ENCODE peak calls at places on chromosomes 13 and 19, in four cellular contexts. C is WTC11, P is K562, D is H1. G is an unnamed sample.

GRCh38 chr13:33349996-33350826 is 64.7 kb upstream of the STARD13 start:
- DNase-seq in P (no peak), C (peak; percentile 31), D (peak; percentile 60), G (peak; percentile 79)

GRCh38 chr19:56671613-56671994 is at the start of gene ZNF835:
- DNase-seq in P (no peak), D (peak; percentile 86), C (no peak), G (peak; percentile 94)

GRCh38 chr13:44158055-44158655 is 215.5 kb upstream of the SERP2 start:
- DNase-seq in C (no peak), D (no peak), P (no peak), G (no peak)

GRCh38 chr19:13241321-13242104 is 91.3 kb downstream of the IER2 start:
- DNase-seq in C (peak; percentile 61), D (peak; percentile 70), P (no peak), G (no peak)

GRCh38 chr19:33373701-33374405 is at the start of gene CEBPG:
- DNase-seq in P (peak; percentile 79), C (peak; percentile 44), D (peak; percentile 59), G (peak; percentile 88)

GRCh38 chr19:42216653-42217521 is 590 bp downstream of the DEDD2 start:
- DNase-seq in D (peak; percentile 85), P (peak; percentile 66), C (peak; percentile 73), G (peak; percentile 86)

GRCh38 chr13:44362394-44363040 is 11.1 kb upstream of the SERP2 start:
- DNase-seq in P (no peak), D (no peak), C (no peak), G (no peak)

GRCh38 chr13:57716295-57716694 is 84.8 kb downstream of the PCDH17 start:
- DNase-seq in P (no peak), C (peak; percentile 32), D (no peak), G (no peak)

GRCh38 chr19:5091576-5092215 is 122.8 kb downstream of the KDM4B start:
- DNase-seq in P (peak; percentile 72), C (no peak), D (no peak), G (no peak)

GRCh38 chr19:11141937-11142527 is 13.6 kb downstream of the SPC24 start:
- DNase-seq in P (peak; percentile 9), D (peak; percentile 54), C (no peak), G (no peak)

GRCh38 chr19:2426661-2427322 is 594 bp downstream of the TIMM13 start:
- DNase-seq in D (peak; percentile 79), P (peak; percentile 88), C (peak; percentile 61), G (peak; percentile 94)

GRCh38 chr19:50147462-50148423 is 15.3 kb downstream of the IZUMO2 start:
- DNase-seq in D (peak; percentile 86), C (peak; percentile 86), P (peak; percentile 84), G (peak; percentile 80)

GRCh38 chr13:77521595-77522367 is 13.7 kb upstream of the SCEL start:
- DNase-seq in P (no peak), D (no peak), C (peak; percentile 33), G (no peak)

GRCh38 chr13:110097013-110097412 is 209.9 kb downstream of the COL4A1 start:
- DNase-seq in C (no peak), D (no peak), P (no peak), G (no peak)

GRCh38 chr13:30679483-30680330 is 55.6 kb upstream of the ALOX5AP start:
- DNase-seq in P (no peak), C (peak; percentile 36), D (no peak), G (peak; percentile 68)

GRCh38 chr19:47110521-47111080 is 3.0 kb downstream of the ZC3H4 start:
- DNase-seq in C (no peak), P (no peak), D (no peak), G (no peak)

GRCh38 chr13:27283906-27284523 is 13.4 kb downstream of the RASL11A start:
- DNase-seq in C (no peak), P (peak; percentile 13), D (no peak), G (peak; percentile 28)

GRCh38 chr13:69755101-69755500 is 352.5 kb upstream of the ATXN8OS start:
- DNase-seq in D (no peak), P (no peak), C (no peak), G (no peak)

GRCh38 chr13:95150555-95150954 is 150.7 kb downstream of the ABCC4 start:
- DNase-seq in C (no peak), P (no peak), D (no peak), G (no peak)

GRCh38 chr19:6663236-6664187 is 6.4 kb downstream of the TNFSF14 start:
- DNase-seq in C (no peak), D (no peak), P (no peak), G (no peak)

GRCh38 chr13:52743569-52743968 is 3.9 kb upstream of the CNMD start:
- DNase-seq in C (no peak), P (no peak), D (no peak), G (no peak)

GRCh38 chr19:57706346-57706745 is 2.7 kb downstream of the ZNF154 start:
- DNase-seq in D (no peak), P (no peak), C (no peak), G (no peak)

GRCh38 chr13:23695711-23696512 is 125.7 kb downstream of the TNFRSF19 start:
- DNase-seq in P (no peak), D (no peak), C (peak; percentile 27), G (no peak)

GRCh38 chr19:13151605-13152355 is 1.6 kb downstream of the IER2 start:
- DNase-seq in P (peak; percentile 96), C (peak; percentile 97), D (peak; percentile 96), G (peak; percentile 95)

GRCh38 chr13:45909089-45909488 is 57.5 kb upstream of the SIAH3 start:
- DNase-seq in P (no peak), C (no peak), D (no peak), G (no peak)

GRCh38 chr19:12864721-12865715 is 16.2 kb downstream of the DNASE2 start:
- DNase-seq in D (no peak), P (no peak), C (no peak), G (no peak)

GRCh38 chr19:45402469-45403070 is 2.3 kb downstream of the PPP1R13L start:
- DNase-seq in C (peak; percentile 78), P (peak; percentile 81), D (peak; percentile 88), G (peak; percentile 62)

GRCh38 chr19:57671124-57671895 is 2.6 kb downstream of the ZSCAN4 start:
- DNase-seq in D (no peak), P (no peak), C (no peak), G (no peak)

GRCh38 chr19:7865262-7865911 is 8.8 kb downstream of the PRR36 start:
- DNase-seq in P (peak; percentile 5), C (no peak), D (no peak), G (no peak)

GRCh38 chr13:35157143-35157755 is 215.2 kb downstream of the NBEA start:
- DNase-seq in D (no peak), C (peak; percentile 21), P (peak; percentile 6), G (peak; percentile 43)

GRCh38 chr19:13058951-13059660 is 43.6 kb downstream of the LYL1 start:
- DNase-seq in D (no peak), C (no peak), P (no peak), G (no peak)

GRCh38 chr13:50425772-50426171 is 410.5 kb downstream of the KCNRG start:
- DNase-seq in P (peak; percentile 13), D (no peak), C (no peak), G (no peak)

GRCh38 chr19:12891553-12892021 is 627 bp downstream of the GCDH start:
- DNase-seq in C (no peak), D (no peak), P (no peak), G (no peak)

GRCh38 chr13:99628442-99628841 is 127.2 kb downstream of the TM9SF2 start:
- DNase-seq in P (no peak), D (no peak), C (no peak), G (no peak)

GRCh38 chr19:46115396-46116109 is 8.9 kb downstream of the IGFL3 start:
- DNase-seq in C (no peak), D (no peak), P (no peak), G (peak; percentile 4)

GRCh38 chr19:41537789-41538188 is 38.2 kb upstream of the CEACAM21 start:
- DNase-seq in D (no peak), P (peak; percentile 22), C (peak; percentile 41), G (no peak)

GRCh38 chr13:71864981-71865857 is 1.8 kb downstream of the DACH1 start:
- DNase-seq in P (no peak), D (peak; percentile 69), C (peak; percentile 30), G (peak; percentile 73)

GRCh38 chr19:18848860-18849661 is 17.3 kb downstream of the UPF1 start:
- DNase-seq in D (no peak), P (no peak), C (no peak), G (peak; percentile 70)

GRCh38 chr13:93118081-93118615 is 108.5 kb upstream of the GPC6 start:
- DNase-seq in P (no peak), C (no peak), D (no peak), G (no peak)

GRCh38 chr13:93116809-93117208 is 109.8 kb upstream of the GPC6 start:
- DNase-seq in D (no peak), P (no peak), C (no peak), G (peak; percentile 26)
- TF ChIP-seq TEAD4 in D (no peak), P (no peak), C (no peak), G (no peak)

GRCh38 chr13:67094078-67094477 is 136.1 kb downstream of the PCDH9 start:
- DNase-seq in C (no peak), D (no peak), P (no peak), G (no peak)

GRCh38 chr13:67095621-67096020 is 134.5 kb downstream of the PCDH9 start:
- DNase-seq in D (no peak), P (no peak), C (no peak), G (no peak)

GRCh38 chr13:67096418-67096817 is 133.7 kb downstream of the PCDH9 start:
- DNase-seq in D (no peak), P (no peak), C (no peak), G (no peak)

GRCh38 chr13:67097856-67098255 is 132.3 kb downstream of the PCDH9 start:
- DNase-seq in C (no peak), P (no peak), D (no peak), G (no peak)

GRCh38 chr13:67094952-67095351 is 135.2 kb downstream of the PCDH9 start:
- DNase-seq in C (no peak), D (no peak), P (no peak), G (no peak)
- TF ChIP-seq TEAD4 in C (no peak), D (no peak), P (no peak), G (no peak)

DNA sequence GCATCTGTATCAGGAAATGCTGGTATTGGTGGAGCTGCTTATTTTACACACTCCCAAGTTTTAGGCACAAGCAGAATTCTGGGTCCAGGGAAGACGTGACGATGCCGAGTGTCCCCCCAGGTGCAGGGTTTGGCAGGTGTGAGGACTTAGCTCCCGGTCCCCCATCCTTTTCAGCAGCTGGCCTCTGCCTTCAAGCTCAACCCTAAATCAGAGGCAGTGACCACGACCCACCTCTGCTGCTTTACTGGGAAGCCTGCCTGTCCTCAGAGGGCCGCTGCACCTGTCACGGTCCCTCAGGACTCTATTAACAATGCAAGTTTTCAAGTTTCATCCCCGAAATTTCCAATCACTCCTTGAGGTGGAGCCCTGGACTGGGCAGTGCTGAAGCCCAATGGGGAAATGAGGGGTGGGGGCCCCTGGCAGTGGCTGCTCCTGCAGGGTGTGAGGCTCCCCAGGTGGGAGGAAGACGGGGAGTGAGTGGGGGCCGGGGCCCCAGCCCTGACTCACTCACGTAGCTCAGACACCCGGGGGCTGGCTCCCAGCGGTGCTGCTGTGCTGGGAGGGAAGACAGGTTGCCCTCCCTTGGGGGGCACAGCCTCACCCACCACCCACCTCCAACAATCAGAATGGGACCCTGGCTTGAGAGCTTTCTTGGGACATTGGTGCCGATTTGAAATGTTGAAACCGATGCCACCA is 92.6 kb upstream of the MCF2L start:
- DNase-seq in D (no peak), C (no peak), P (no peak), G (no peak)
- TF ChIP-seq TEAD4 in D (no peak), C (no peak), P (no peak), G (no peak)

GRCh38 chr19:48836089-48837017 is at the start of gene HSD17B14:
- DNase-seq in C (peak; percentile 79), P (no peak), D (peak; percentile 80), G (peak; percentile 67)
- TF ChIP-seq TEAD4 in C (no peak), P (no peak), D (no peak), G (no peak)